ENCODE peak calls at places on chromosomes 5 and 9, in four cellular contexts. One of them, this sample, is unnamed.

GRCh38 chr9:117622347-117622746 is 81.9 kb upstream of the TLR4 start:
- DNase-seq in neuronal stem cell: no peak
- DNase-seq in mesendoderm: peak; percentile 46
- DNase-seq in IMR-90: no peak
- DNase-seq in this sample: no peak

GRCh38 chr9:137176302-137177182 is 4.7 kb upstream of the TMEM210 start:
- DNase-seq in neuronal stem cell: no peak
- DNase-seq in mesendoderm: peak; percentile 55
- DNase-seq in IMR-90: peak; percentile 17
- DNase-seq in this sample: peak; percentile 71

GRCh38 chr5:35371971-35372426 is 141.7 kb upstream of the PRLR start:
- DNase-seq in neuronal stem cell: no peak
- DNase-seq in mesendoderm: no peak
- DNase-seq in IMR-90: no peak
- DNase-seq in this sample: no peak

GRCh38 chr9:121473229-121473628 is 26.4 kb downstream of the GGTA1 start:
- DNase-seq in neuronal stem cell: no peak
- DNase-seq in mesendoderm: no peak
- DNase-seq in IMR-90: no peak
- DNase-seq in this sample: no peak

GRCh38 chr9:75636427-75637045 is 253.9 kb upstream of the PCSK5 start:
- DNase-seq in neuronal stem cell: no peak
- DNase-seq in mesendoderm: no peak
- DNase-seq in IMR-90: no peak
- DNase-seq in this sample: no peak

GRCh38 chr9:127763918-127764384 is 14.5 kb downstream of the SH2D3C start:
- DNase-seq in neuronal stem cell: peak; percentile 35
- DNase-seq in mesendoderm: peak; percentile 67
- DNase-seq in IMR-90: no peak
- DNase-seq in this sample: peak; percentile 80

GRCh38 chr5:148697177-148697820 is 43.0 kb upstream of the HTR4 start:
- DNase-seq in neuronal stem cell: no peak
- DNase-seq in mesendoderm: no peak
- DNase-seq in IMR-90: peak; percentile 56
- DNase-seq in this sample: no peak

GRCh38 chr5:151470440-151470839 is 23.0 kb downstream of the SLC36A1 start:
- DNase-seq in neuronal stem cell: no peak
- DNase-seq in mesendoderm: no peak
- DNase-seq in IMR-90: peak; percentile 81
- DNase-seq in this sample: peak; percentile 11

GRCh38 chr5:102801375-102801774 is 46.3 kb downstream of the PAM start:
- DNase-seq in neuronal stem cell: no peak
- DNase-seq in mesendoderm: no peak
- DNase-seq in IMR-90: no peak
- DNase-seq in this sample: no peak

GRCh38 chr9:38284768-38285080 is 107.8 kb upstream of the ALDH1B1 start:
- DNase-seq in neuronal stem cell: peak; percentile 37
- DNase-seq in mesendoderm: no peak
- DNase-seq in IMR-90: no peak
- DNase-seq in this sample: peak; percentile 42

GRCh38 chr5:130400091-130400490 is 495.8 kb downstream of the CHSY3 start:
- DNase-seq in neuronal stem cell: no peak
- DNase-seq in mesendoderm: peak; percentile 37
- DNase-seq in IMR-90: no peak
- DNase-seq in this sample: no peak

GRCh38 chr5:150116667-150117395 is 30.5 kb upstream of the CSF1R start:
- DNase-seq in neuronal stem cell: no peak
- DNase-seq in mesendoderm: peak; percentile 30
- DNase-seq in IMR-90: peak; percentile 27
- DNase-seq in this sample: peak; percentile 23

GRCh38 chr5:31770157-31770556 is 131.2 kb downstream of the PDZD2 start:
- DNase-seq in neuronal stem cell: no peak
- DNase-seq in mesendoderm: peak; percentile 21
- DNase-seq in IMR-90: no peak
- DNase-seq in this sample: peak; percentile 36

GRCh38 chr9:135690836-135691570 is 8.3 kb downstream of the SOHLH1 start:
- DNase-seq in neuronal stem cell: no peak
- DNase-seq in mesendoderm: no peak
- DNase-seq in IMR-90: no peak
- DNase-seq in this sample: no peak
- H3K23ac ChIP-seq in neuronal stem cell: peak overlapping the region; percentile 9
- H3K23ac ChIP-seq in mesendoderm: no peak overlapping the region
- H3K23ac ChIP-seq in IMR-90: no peak overlapping the region
- H3K23ac ChIP-seq in this sample: no peak overlapping the region

GRCh38 chr5:106894964-106895363 is 775.8 kb downstream of the EFNA5 start:
- DNase-seq in neuronal stem cell: no peak
- DNase-seq in mesendoderm: peak; percentile 21
- DNase-seq in IMR-90: peak; percentile 6
- DNase-seq in this sample: no peak
- H3K23ac ChIP-seq in neuronal stem cell: no peak overlapping the region
- H3K23ac ChIP-seq in mesendoderm: no peak overlapping the region
- H3K23ac ChIP-seq in IMR-90: no peak overlapping the region
- H3K23ac ChIP-seq in this sample: no peak overlapping the region

DNA sequence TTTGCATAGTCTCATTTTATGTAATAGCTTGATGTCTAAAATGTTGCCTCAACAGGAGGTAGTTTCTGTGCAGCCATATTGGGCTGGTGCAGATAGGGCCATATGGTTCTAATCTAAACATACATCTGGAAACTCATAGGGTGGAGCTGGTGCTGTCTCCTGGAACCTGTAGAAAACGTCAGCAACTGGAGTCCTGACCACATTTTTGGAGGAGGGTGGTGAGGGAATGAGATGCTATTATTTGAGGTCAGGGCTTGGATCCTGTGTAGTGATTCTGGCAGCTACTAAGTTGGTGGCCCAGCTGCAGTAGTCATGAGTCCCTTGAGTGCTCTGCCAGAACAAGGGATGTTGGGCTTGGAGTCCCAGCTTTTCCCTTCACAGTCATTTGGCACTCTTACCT is 14.1 kb downstream of the MAN2A1 start:
- DNase-seq in neuronal stem cell: no peak
- DNase-seq in mesendoderm: no peak
- DNase-seq in IMR-90: peak; percentile 22
- DNase-seq in this sample: no peak
- H3K23ac ChIP-seq in neuronal stem cell: no peak overlapping the region
- H3K23ac ChIP-seq in mesendoderm: no peak overlapping the region
- H3K23ac ChIP-seq in IMR-90: no peak overlapping the region
- H3K23ac ChIP-seq in this sample: no peak overlapping the region

DNA sequence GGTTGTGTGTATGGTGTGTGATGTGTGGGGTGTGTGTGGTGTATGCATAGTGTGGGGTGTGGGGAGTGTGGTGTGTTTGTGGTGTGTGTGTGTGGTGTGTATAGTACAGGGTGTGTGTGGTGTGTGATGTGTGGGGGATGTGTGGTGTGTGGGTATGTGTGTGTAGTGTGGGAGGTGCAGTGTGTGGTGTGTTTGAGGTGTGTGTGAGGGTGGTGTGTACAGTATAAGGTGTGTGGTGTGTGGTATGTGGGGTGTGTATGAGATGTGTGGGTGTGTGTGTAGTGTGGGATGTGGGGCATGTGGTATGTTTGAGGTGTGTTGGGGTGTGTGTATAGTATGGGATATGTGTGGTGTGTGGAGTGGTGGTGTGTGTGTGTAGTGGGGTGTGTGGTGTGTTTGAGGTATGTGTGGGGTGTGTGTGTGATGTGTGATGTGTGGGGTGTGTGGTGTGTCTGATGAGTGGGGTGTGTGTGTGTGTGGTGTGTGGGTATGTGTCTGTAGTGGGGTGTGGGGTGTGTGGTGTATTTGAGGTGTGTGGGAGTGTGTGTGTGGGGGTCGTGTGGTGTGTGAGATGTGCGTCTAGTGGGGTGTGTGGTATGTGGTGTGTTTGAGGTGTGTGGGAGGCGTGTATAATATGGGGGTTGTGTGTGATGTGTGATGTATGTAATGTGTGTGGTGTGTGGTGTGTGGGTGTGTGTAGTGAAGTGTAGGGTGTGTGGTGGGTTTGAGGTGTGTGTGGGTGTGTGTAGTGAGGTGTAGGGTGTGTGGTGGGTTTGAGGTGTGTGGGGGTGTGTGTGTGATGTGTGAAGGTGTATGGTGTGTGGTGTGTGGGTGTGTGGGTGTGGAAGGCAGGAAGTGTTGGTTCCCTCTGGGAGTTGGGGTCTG is 8.6 kb downstream of the ECSCR start:
- DNase-seq in neuronal stem cell: no peak
- DNase-seq in mesendoderm: no peak
- DNase-seq in IMR-90: no peak
- DNase-seq in this sample: no peak
- H3K23ac ChIP-seq in neuronal stem cell: peak overlapping the region; percentile 89
- H3K23ac ChIP-seq in mesendoderm: no peak overlapping the region
- H3K23ac ChIP-seq in IMR-90: no peak overlapping the region
- H3K23ac ChIP-seq in this sample: no peak overlapping the region

GRCh38 chr5:6602441-6602840 is 30.4 kb downstream of the NSUN2 start:
- DNase-seq in neuronal stem cell: no peak
- DNase-seq in mesendoderm: no peak
- DNase-seq in IMR-90: no peak
- DNase-seq in this sample: no peak
- H3K23ac ChIP-seq in neuronal stem cell: no peak overlapping the region
- H3K23ac ChIP-seq in mesendoderm: no peak overlapping the region
- H3K23ac ChIP-seq in IMR-90: no peak overlapping the region
- H3K23ac ChIP-seq in this sample: no peak overlapping the region

GRCh38 chr5:39367711-39368110 is 3.4 kb upstream of the C9 start:
- DNase-seq in neuronal stem cell: no peak
- DNase-seq in mesendoderm: no peak
- DNase-seq in IMR-90: no peak
- DNase-seq in this sample: no peak

GRCh38 chr5:39370555-39371366 is 6.5 kb upstream of the C9 start:
- DNase-seq in neuronal stem cell: no peak
- DNase-seq in mesendoderm: no peak
- DNase-seq in IMR-90: no peak
- DNase-seq in this sample: no peak

GRCh38 chr5:39373797-39374196 is 9.5 kb upstream of the C9 start:
- DNase-seq in neuronal stem cell: no peak
- DNase-seq in mesendoderm: no peak
- DNase-seq in IMR-90: no peak
- DNase-seq in this sample: no peak

GRCh38 chr5:39371367-39371635 is 7.0 kb upstream of the C9 start:
- DNase-seq in neuronal stem cell: no peak
- DNase-seq in mesendoderm: no peak
- DNase-seq in IMR-90: no peak
- DNase-seq in this sample: no peak

DNA sequence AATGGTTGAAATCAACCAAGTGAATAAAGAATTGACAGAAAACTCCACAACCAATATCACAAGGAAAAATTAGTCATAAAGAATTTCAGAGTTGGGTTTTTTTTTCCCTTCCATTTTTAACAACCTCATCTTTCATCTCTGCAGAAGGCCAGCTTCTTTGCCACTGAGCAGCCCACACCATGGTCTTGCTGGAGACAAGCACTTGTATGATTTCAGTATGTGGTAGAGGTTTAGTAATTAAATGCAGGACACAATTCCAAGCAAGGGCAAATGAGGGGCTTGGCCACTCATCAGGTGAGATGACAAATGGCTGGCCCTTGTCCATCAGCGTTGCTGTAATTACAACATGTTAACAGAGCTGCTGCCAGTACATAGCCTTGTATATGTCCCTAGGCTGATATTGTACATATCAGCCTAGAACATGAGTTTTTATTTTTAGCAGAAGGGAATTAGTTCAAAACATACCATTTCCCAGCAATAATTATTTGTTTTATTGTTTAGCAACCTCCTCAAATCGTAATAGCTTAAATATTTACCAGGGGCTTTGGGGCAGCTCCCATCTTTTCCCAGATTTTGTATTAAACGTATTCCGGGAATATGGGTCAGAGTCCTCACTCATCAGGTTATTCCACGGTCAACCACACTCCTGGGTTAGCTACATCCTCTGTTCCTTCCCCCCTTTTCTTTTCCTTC is 5.0 kb upstream of the C9 start:
- DNase-seq in neuronal stem cell: no peak
- DNase-seq in mesendoderm: no peak
- DNase-seq in IMR-90: no peak
- DNase-seq in this sample: no peak
- H3K23ac ChIP-seq in neuronal stem cell: no peak overlapping the region
- H3K23ac ChIP-seq in mesendoderm: no peak overlapping the region
- H3K23ac ChIP-seq in IMR-90: no peak overlapping the region
- H3K23ac ChIP-seq in this sample: no peak overlapping the region

DNA sequence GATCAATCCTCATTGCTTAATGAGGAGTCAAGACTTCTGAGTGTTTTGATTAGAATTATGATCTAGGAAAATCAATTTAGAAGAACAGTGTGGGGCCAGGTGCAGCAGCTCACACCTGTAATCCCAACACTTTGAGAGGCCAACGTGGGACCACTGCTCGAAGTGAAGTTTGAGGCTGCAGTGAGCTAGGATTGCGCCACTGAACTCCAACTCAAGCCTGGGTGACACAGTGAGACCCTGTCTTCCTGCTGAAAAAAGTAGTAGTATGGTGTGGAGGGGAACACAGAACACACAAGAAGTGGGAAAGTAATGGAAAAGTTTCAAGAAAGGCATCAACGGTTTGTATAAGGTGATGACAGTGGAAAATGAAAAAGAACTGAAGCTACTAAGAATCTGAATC is 9.1 kb downstream of the FNIP1 start:
- DNase-seq in neuronal stem cell: no peak
- DNase-seq in mesendoderm: no peak
- DNase-seq in IMR-90: no peak
- DNase-seq in this sample: no peak
- H3K23ac ChIP-seq in neuronal stem cell: no peak overlapping the region
- H3K23ac ChIP-seq in mesendoderm: no peak overlapping the region
- H3K23ac ChIP-seq in IMR-90: no peak overlapping the region
- H3K23ac ChIP-seq in this sample: no peak overlapping the region

This sample was measured in H9.